ENCODE peak calls at places on chromosomes 5 and 9, in seven cellular contexts. B is right lobe of liver, P is A549, S is sigmoid colon, Z is vagina, L is prostate gland, I is upper lobe of left lung. X is an unnamed sample.
A peak's percentile ranks its signal among the peaks of the same experiment; 100 is the strongest.

GRCh38 chr5:55600086-55600485 is 65.3 kb upstream of the PLPP1 start:
- DNase-seq in B (no peak), P (no peak), S (no peak), Z (no peak), L (no peak), I (no peak), X (no peak)

GRCh38 chr9:20209421-20210340 is 412.6 kb downstream of the MLLT3 start:
- DNase-seq in B (no peak), P (no peak), S (no peak), Z (no peak), L (no peak), I (no peak), X (no peak)

GRCh38 chr5:68661237-68661636 is 432.6 kb upstream of the SLC30A5 start:
- DNase-seq in B (no peak), P (no peak), S (no peak), Z (no peak), L (no peak), I (no peak), X (no peak)

GRCh38 chr5:25858019-25858418 is 1180.4 kb downstream of the CDH9 start:
- DNase-seq in B (no peak), P (peak; percentile 32), S (no peak), Z (no peak), L (no peak), I (no peak), X (no peak)

GRCh38 chr5:37991903-37992299 is 152.1 kb upstream of the GDNF start:
- DNase-seq in B (no peak), P (no peak), S (no peak), Z (no peak), L (no peak), I (no peak), X (no peak)

GRCh38 chr5:18264126-18264882 is 630.0 kb downstream of the TAF11L14 start:
- DNase-seq in B (no peak), P (no peak), S (no peak), Z (no peak), L (no peak), I (no peak), X (no peak)

GRCh38 chr9:135037521-135038250 is 49.8 kb upstream of the OLFM1 start:
- DNase-seq in B (no peak), P (no peak), S (peak; percentile 43), Z (no peak), L (no peak), I (no peak), X (no peak)

GRCh38 chr5:74631088-74631960 is 9.2 kb downstream of the ENC1 start:
- DNase-seq in B (no peak), P (peak; percentile 78), S (no peak), Z (no peak), L (no peak), I (no peak), X (no peak)

GRCh38 chr5:129459485-129460120 is 495 bp upstream of the ADAMTS19 start:
- DNase-seq in B (peak; percentile 60), P (peak; percentile 5), S (no peak), Z (no peak), L (no peak), I (peak; percentile 81), X (no peak)

GRCh38 chr5:169164481-169164925 is 136.4 kb downstream of the SLIT3 start:
- DNase-seq in B (no peak), P (peak; percentile 92), S (no peak), Z (no peak), L (peak; percentile 87), I (no peak), X (no peak)

GRCh38 chr9:3980771-3981170 is 319.1 kb downstream of the GLIS3 start:
- DNase-seq in B (no peak), P (no peak), S (no peak), Z (no peak), L (no peak), I (no peak), X (no peak)
- H3K4me3 ChIP-seq in B (no peak overlapping the region), P (no peak overlapping the region), S (no peak overlapping the region), Z (no peak overlapping the region), L (no peak overlapping the region), I (no peak overlapping the region), X (no peak overlapping the region)

DNA sequence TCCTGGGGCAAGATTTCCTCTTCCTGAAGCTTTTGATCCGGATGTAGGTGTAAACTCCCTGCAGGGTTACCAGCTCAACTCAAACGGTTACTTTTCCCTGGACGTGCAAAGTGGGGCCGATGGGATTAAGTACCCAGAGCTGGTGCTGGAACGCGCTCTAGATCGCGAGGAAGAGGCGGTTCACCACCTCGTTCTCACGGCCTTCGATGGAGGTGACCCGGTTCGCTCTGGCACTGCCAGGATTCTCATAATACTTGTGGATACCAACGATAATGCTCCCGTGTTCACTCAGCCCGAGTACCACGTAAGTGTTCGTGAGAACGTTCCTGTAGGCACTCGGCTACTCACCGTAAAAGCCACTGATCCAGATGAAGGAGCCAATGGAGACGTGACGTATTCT is 820 bp downstream of the PCDHGA4 start:
- DNase-seq in B (no peak), P (no peak), S (no peak), Z (no peak), L (no peak), I (no peak), X (no peak)
- H3K9me3 ChIP-seq in B (no peaks in the 10 kb centered on the region), P (peaks cover 58% of the 10 kb centered on the region), S (peaks cover 37% of the 10 kb centered on the region), Z (peaks cover 50% of the 10 kb centered on the region), L (no peaks in the 10 kb centered on the region), I (peaks cover 67% of the 10 kb centered on the region), X (no peaks in the 10 kb centered on the region)

GRCh38 chr5:35374584-35374983 is 144.3 kb upstream of the PRLR start:
- DNase-seq in B (no peak), P (no peak), S (no peak), Z (no peak), L (no peak), I (no peak), X (no peak)
- TF ChIP-seq POLR2A in B (no peak), P (no peak), S (no peak), Z (no peak), L (no peak), I (no peak), X (no peak)

DNA sequence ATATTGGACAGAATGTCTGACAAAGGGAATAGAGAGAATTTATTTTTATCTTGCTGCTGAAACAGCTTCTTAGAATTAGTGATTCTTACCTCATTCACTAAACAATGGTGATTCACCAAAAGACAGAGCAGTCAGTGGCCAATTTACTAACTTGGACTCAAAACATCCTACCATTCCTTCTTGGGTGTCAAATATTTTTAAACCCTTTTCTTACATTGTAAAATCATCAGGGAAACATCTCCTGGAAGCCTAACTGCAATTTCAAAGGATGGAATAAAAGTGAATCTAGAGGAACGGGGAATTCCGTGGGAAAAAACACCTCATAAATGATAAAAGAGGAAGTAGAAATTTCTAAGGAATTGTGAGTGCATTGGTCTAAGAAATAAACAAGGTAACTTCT is 97.7 kb downstream of the LHFPL2 start:
- DNase-seq in B (no peak), P (no peak), S (no peak), Z (no peak), L (no peak), I (no peak), X (no peak)
- H3K4me3 ChIP-seq in B (no peak overlapping the region), P (no peak overlapping the region), S (no peak overlapping the region), Z (no peak overlapping the region), L (no peak overlapping the region), I (no peak overlapping the region), X (no peak overlapping the region)

GRCh38 chr9:90447773-90448172 is 194.9 kb downstream of the DIRAS2 start:
- DNase-seq in B (no peak), P (no peak), S (no peak), Z (no peak), L (no peak), I (no peak), X (no peak)
- H3K9me3 ChIP-seq in B (no peaks in the 10 kb centered on the region), P (no peaks in the 10 kb centered on the region), S (no peaks in the 10 kb centered on the region), Z (no peaks in the 10 kb centered on the region), L (no peaks in the 10 kb centered on the region), I (no peaks in the 10 kb centered on the region), X (no peaks in the 10 kb centered on the region)

DNA sequence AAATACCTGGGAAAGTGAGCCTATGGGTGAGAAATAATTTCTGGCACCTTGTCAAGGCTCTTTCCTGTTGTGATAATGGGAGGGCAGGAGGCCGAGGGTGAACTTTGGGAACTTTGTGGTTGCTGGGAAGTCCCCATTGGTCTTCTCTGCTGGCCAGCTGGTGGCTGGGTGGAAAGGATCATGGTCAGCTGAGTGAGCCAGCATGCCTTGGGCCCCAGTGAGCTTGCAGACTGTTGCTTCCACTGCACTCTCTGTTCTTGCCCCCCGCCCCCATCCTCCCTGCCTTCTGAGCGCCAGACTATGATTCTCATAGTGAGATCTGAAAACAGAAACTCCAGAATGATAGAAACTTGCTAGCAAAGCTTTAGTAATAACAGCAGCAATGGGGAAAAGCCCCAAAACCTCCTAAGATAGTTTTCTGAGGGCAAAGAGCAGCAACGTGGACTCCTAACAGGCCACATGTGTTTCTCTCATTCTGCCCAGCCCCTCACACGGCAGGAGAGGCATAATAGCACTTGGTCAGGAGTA is 139.2 kb upstream of the SMARCA2 start:
- DNase-seq in B (no peak), P (no peak), S (no peak), Z (no peak), L (no peak), I (no peak), X (no peak)
- TF ChIP-seq POLR2A in B (no peak), P (no peak), S (no peak), Z (no peak), L (no peak), I (no peak), X (no peak)

GRCh38 chr5:95725071-95725820 is 5.9 kb upstream of the RHOBTB3 start:
- DNase-seq in B (no peak), P (no peak), S (no peak), Z (no peak), L (no peak), I (no peak), X (no peak)

GRCh38 chr5:95725937-95726810 is 5.0 kb upstream of the RHOBTB3 start:
- DNase-seq in B (no peak), P (no peak), S (no peak), Z (no peak), L (no peak), I (no peak), X (no peak)

GRCh38 chr5:95727764-95728191 is 3.4 kb upstream of the RHOBTB3 start:
- DNase-seq in B (no peak), P (no peak), S (no peak), Z (no peak), L (no peak), I (no peak), X (no peak)

GRCh38 chr5:95728494-95729114 is 2.5 kb upstream of the RHOBTB3 start:
- DNase-seq in B (no peak), P (no peak), S (no peak), Z (no peak), L (no peak), I (no peak), X (no peak)

GRCh38 chr5:95726811-95727763 is 4.0 kb upstream of the RHOBTB3 start:
- DNase-seq in B (no peak), P (no peak), S (no peak), Z (no peak), L (no peak), I (no peak), X (no peak)
- H3K4me3 ChIP-seq in B (no peak overlapping the region), P (no peak overlapping the region), S (no peak overlapping the region), Z (no peak overlapping the region), L (no peak overlapping the region), I (no peak overlapping the region), X (no peak overlapping the region)

GRCh38 chr5:176427971-176428370 is 11.6 kb upstream of the CLTB start:
- DNase-seq in B (no peak), P (peak; percentile 61), S (no peak), Z (no peak), L (no peak), I (no peak), X (no peak)
- H3K9me3 ChIP-seq in B (no peaks in the 10 kb centered on the region), P (no peaks in the 10 kb centered on the region), S (no peaks in the 10 kb centered on the region), Z (no peaks in the 10 kb centered on the region), L (no peaks in the 10 kb centered on the region), I (no peaks in the 10 kb centered on the region), X (no peaks in the 10 kb centered on the region)

X was measured in gastrocnemius medialis.